ENCODE peak calls at places on chromosomes 6 and 20, in four cellular contexts. N is K562, Z is GM12878, S is HepG2. L is an unnamed sample.

GRCh38 chr6:127765949-127766348 is 134.9 kb downstream of the THEMIS start:
- DNase-seq in N (no peak), Z (no peak), S (no peak), L (no peak)

GRCh38 chr6:168035661-168036616 is 38.5 kb downstream of the KIF25 start:
- DNase-seq in N (peak), Z (no peak), S (no peak), L (peak)

GRCh38 chr20:20462185-20462584 is 94.3 kb downstream of the INSM1 start:
- DNase-seq in S (no peak), N (no peak), Z (no peak), L (no peak)

GRCh38 chr6:135251964-135252429 is 70.9 kb downstream of the MYB start:
- DNase-seq in N (no peak), S (peak), Z (no peak), L (no peak)

GRCh38 chr6:15948930-15949900 is 179.7 kb upstream of the MYLIP start:
- DNase-seq in S (peak), Z (no peak), N (peak), L (peak)

GRCh38 chr20:48107560-48107959 is 322.3 kb upstream of the SULF2 start:
- DNase-seq in Z (no peak), S (no peak), N (no peak), L (no peak)

GRCh38 chr6:106372838-106373501 is 12.5 kb downstream of the CRYBG1 start:
- DNase-seq in N (no peak), S (no peak), Z (no peak), L (no peak)

GRCh38 chr6:7725849-7726415 is at the start of gene BMP6:
- DNase-seq in S (peak), N (peak), Z (no peak), L (peak)

GRCh38 chr20:22824077-22824476 is 211.0 kb upstream of the SSTR4 start:
- DNase-seq in N (no peak), S (no peak), Z (no peak), L (no peak)

GRCh38 chr6:10610289-10610688 is 84.1 kb downstream of the C6orf52 start:
- DNase-seq in N (no peak), S (no peak), Z (no peak), L (no peak)

GRCh38 chr6:170089937-170090335 is 200.9 kb downstream of the DLL1 start:
- DNase-seq in S (no peak), Z (no peak), N (no peak), L (no peak)

GRCh38 chr6:20861479-20861878 is 327.2 kb downstream of the CDKAL1 start:
- DNase-seq in Z (no peak), N (no peak), S (no peak), L (peak)

GRCh38 chr20:663315-664090 is 10.5 kb upstream of the SRXN1 start:
- DNase-seq in Z (no peak), N (no peak), S (no peak), L (no peak)

GRCh38 chr6:113997106-113997505 is 26.2 kb upstream of the HDAC2 start:
- DNase-seq in N (no peak), Z (no peak), S (no peak), L (no peak)
- TF ChIP-seq ZBTB33 in N (no peak), Z (no peak), S (no peak), L (no peak)

GRCh38 chr6:118391086-118391485 is 157.0 kb upstream of the PLN start:
- DNase-seq in S (no peak), N (no peak), Z (no peak), L (no peak)
- TF ChIP-seq RFX5 in S (no peak), N (no peak), Z (no peak), L (no peak)

GRCh38 chr6:1536526-1537429 is 72.9 kb upstream of the FOXC1 start:
- DNase-seq in S (no peak), Z (no peak), N (no peak), L (no peak)
- TF ChIP-seq ZBTB33 in S (no peak), Z (no peak), N (no peak), L (no peak)

DNA sequence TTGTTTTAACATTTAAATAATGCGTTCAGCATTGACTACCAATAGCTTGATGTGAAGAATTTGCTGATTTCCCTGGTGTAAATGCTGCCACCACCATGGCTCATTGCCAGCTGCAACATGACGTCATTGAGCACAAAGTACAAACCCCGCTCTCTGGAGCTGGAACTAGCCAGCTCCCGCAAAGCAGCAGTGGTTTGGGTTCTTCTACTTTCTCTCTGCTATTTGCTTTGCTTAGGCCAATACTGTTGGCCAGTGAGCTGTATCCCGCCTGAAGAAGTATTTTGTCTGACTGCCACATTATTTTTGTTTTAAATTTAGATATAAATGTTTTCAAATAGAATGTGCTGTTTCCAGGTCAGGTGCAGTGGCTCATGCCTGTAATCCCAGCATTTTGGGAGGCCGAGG is 47.4 kb upstream of the KIF13A start:
- DNase-seq in Z (no peak), S (peak), N (peak), L (no peak)
- TF ChIP-seq RFX5 in Z (no peak), S (peak), N (no peak), L (no peak)

DNA sequence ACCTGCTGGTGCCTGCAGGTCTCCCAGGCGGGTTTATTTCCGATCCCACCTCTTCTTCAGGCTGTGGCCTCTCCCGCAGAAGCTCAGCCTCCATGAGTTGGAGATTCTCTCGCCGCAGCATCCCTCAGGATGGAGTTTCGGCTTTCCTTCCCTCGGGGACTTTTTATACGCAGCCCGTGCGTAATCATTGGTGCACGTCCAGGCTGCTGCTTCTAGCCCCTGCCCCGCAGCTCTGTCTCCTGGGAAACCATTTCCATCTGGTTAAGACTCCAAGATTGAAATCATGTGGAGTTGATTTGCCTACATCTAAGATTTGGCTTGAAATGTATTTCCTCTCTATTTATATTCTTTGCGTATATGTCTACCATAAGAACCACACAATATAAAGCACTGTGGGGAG is 46.7 kb upstream of the CARMIL1 start:
- DNase-seq in Z (no peak), N (no peak), S (no peak), L (peak)
- TF ChIP-seq ZBTB33 in Z (no peak), N (no peak), S (no peak), L (no peak)

DNA sequence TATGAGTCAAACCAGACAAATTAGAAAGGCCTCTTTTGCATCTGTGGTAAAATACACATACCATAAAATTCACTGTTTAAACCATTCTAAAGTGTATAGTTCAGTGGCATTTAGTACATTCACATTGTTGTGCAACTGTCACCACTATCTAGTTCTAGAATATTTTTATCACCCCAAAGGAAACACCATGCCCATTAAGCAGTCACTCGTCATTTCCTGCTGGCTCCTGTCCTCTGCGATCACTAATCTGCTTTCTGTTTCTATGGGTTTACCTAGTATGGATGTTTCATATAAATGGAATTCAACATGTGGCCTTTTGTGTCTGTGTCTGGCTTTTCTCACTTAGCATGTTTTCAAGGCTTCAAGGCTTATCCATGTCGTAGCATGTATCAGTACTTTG is 269.2 kb downstream of the PHF3 start:
- DNase-seq in N (no peak), S (no peak), Z (no peak), L (no peak)
- TF ChIP-seq RFX5 in N (no peak), S (no peak), Z (no peak), L (no peak)

DNA sequence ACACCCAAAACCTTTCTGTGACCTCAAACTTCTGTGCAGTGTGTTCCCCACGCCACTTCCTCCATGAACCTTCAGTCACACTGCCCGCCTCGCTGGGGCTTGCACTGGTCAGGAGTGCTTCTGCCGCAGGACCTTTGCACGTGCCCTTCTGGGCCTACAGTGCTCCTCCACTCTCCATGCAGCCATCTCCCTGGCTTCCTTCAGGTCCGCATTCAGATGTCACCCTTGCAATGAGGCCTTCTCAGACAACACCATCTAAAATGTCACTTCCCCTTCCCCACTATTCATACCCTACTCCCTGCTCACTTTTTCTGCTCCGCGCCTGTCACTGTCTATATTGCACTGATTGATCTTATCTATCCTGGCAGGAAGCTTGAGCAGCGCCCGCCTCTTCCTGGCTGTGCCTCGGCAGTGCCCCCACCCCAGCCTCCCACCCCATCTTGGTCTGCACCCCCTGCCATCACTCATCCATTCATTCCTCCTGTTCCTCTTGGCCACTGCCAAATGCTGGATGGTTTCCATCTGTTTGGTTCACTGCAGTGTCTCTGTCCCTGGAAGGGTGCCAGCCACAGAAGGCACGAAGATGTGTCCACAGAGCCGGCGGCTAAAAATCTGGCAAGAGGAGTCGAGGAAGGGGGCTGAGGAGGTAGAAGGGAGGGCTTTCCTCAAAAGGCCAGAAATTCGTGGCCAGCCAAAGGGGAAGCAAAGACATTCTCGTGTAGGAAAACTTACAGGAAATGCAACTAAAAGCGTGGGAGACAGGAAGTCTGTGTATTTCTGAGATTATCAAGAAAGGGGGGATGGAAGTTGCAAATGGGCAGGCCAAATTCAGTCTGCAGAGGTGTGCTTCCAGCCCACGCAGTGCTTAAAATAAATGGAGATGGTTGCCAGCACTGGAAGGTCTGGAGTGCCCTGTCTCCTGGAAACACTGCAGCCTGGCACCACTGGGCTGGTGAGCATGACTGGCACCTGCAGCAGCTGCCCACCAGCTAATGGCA is 27.5 kb downstream of the SYNJ2 start:
- DNase-seq in Z (no peak), N (no peak), S (no peak), L (peak)
- TF ChIP-seq ZBTB33 in Z (no peak), N (no peak), S (no peak), L (no peak)

DNA sequence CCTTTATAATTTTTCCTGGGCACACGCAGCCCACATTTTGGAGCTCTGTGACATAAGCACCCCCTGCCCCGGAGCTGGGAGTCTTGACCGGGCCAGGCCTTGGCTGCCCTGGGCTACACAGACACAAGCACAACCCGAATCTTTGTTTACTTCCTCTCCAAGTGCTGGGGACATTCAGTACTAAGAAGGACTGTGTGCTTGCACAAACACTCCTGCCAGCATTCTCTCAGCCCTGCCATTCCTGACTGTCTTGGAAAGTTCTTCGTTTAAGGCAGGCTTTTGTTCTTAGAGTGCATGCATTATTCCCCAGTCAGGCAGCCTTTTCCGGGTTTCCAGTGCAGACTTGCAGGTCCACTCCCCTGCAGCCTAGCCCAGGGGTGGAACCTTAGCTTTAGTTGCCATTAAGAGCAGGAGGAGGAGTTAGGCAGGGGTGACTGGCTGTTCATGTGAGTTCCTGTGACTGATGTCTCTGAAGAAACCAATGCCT is 28.6 kb downstream of the FOXO3 start:
- DNase-seq in N (peak), S (peak), Z (no peak), L (peak)
- TF ChIP-seq RFX5 in N (no peak), S (no peak), Z (no peak), L (no peak)

DNA sequence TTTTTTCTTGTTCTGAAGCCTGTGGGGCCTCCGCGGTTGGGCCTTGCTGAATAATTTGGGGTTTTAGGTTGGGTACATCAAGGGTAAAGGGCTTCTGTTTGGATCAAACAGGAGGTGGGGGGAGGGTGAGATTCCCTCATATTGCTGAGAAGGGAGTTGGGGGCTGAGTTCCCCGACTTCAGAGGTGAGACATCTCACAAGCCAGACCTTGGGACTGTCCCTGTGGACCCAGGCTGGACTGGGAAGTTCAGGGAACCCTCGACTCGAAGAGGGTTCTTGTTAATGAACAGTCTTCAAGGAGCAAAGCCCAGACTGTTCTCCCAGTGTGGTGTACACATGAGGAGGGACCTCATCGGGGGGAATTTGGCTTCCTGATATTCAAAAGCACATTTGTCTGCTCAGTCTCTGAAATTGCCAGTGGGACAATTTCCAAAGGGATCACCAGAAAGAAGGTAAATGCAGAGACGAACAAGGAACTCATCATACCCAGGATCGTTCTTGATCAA is 118.5 kb downstream of the SYCP2 start:
- DNase-seq in Z (no peak), S (no peak), N (no peak), L (no peak)
- TF ChIP-seq ZBTB33 in Z (no peak), S (no peak), N (no peak), L (no peak)